ENCODE peak calls at places on chromosomes 1 and 21, in four cellular contexts. P is HepG2, R is K562, L is GM12878. H is an unnamed sample.

GRCh38 chr1:68378296-68379084 is 71.3 kb downstream of the RPE65 start:
- DNase-seq in R (no peak), L (no peak), P (no peak), H (peak)

GRCh38 chr1:3905953-3906671 is 6.0 kb upstream of the C1orf174 start:
- DNase-seq in R (peak), L (no peak), P (no peak), H (no peak)

GRCh38 chr1:24318988-24319863 is at the start of gene GRHL3:
- DNase-seq in P (no peak), R (no peak), L (no peak), H (no peak)

GRCh38 chr1:29620631-29621030 is 384.3 kb downstream of the PTPRU start:
- DNase-seq in L (no peak), R (no peak), P (no peak), H (no peak)

GRCh38 chr1:152654110-152654509 is 9.1 kb upstream of the LCE2D start:
- DNase-seq in R (peak), P (peak), L (no peak), H (peak)

GRCh38 chr1:82689217-82689616 is 888.5 kb downstream of the ADGRL2 start:
- DNase-seq in P (no peak), R (no peak), L (no peak), H (no peak)

GRCh38 chr1:162091681-162092524 is 22.4 kb downstream of the NOS1AP start:
- DNase-seq in L (no peak), P (peak), R (no peak), H (no peak)

GRCh38 chr1:107198581-107198980 is 57.7 kb downstream of the NTNG1 start:
- DNase-seq in R (no peak), P (no peak), L (no peak), H (no peak)

GRCh38 chr1:10374442-10374860 is 24.4 kb upstream of the PGD start:
- DNase-seq in R (no peak), L (no peak), P (no peak), H (no peak)

GRCh38 chr1:85911742-85912141 is 203.5 kb upstream of the ZNHIT6 start:
- DNase-seq in R (no peak), L (no peak), P (no peak), H (peak)

GRCh38 chr1:15726508-15726907 is 9.6 kb upstream of the SLC25A34 start:
- DNase-seq in P (no peak), L (no peak), R (no peak), H (no peak)

GRCh38 chr1:217747156-217747769 is 116.1 kb downstream of the SPATA17 start:
- DNase-seq in L (no peak), R (peak), P (peak), H (peak)

GRCh38 chr1:203167913-203168200 is 7.8 kb downstream of the MYBPH start:
- DNase-seq in R (no peak), P (no peak), L (no peak), H (no peak)

GRCh38 chr21:26719750-26720149 is 125.5 kb downstream of the ADAMTS1 start:
- DNase-seq in P (no peak), L (no peak), R (no peak), H (no peak)

GRCh38 chr1:17865912-17866311 is 110.8 kb downstream of the ACTL8 start:
- DNase-seq in R (no peak), P (no peak), L (no peak), H (no peak)

GRCh38 chr1:38028105-38028591 is 15.6 kb downstream of the UTP11 start:
- DNase-seq in L (peak), P (no peak), R (no peak), H (no peak)

GRCh38 chr21:42654913-42655796 is 1.7 kb downstream of the PDE9A start:
- DNase-seq in L (no peak), P (no peak), R (no peak), H (no peak)

GRCh38 chr1:113930499-113931161 is 1.5 kb downstream of the HIPK1 start:
- DNase-seq in R (peak), P (peak), L (no peak), H (peak)

GRCh38 chr1:244874974-244875579 is 10.7 kb upstream of the HNRNPU start:
- DNase-seq in L (no peak), P (no peak), R (no peak), H (no peak)

GRCh38 chr1:243745361-243745760 is 104.7 kb downstream of the AKT3 start:
- DNase-seq in L (no peak), P (no peak), R (no peak), H (no peak)

GRCh38 chr1:68571499-68571898 is 74.6 kb upstream of the DEPDC1 start:
- DNase-seq in P (no peak), L (no peak), R (no peak), H (peak)

GRCh38 chr1:98051065-98051675 is 130.3 kb upstream of the DPYD start:
- DNase-seq in L (peak), R (peak), P (peak), H (peak)

GRCh38 chr1:233038581-233038980 is 88.2 kb downstream of the NTPCR start:
- DNase-seq in L (no peak), R (no peak), P (no peak), H (no peak)

GRCh38 chr1:13807213-13807612 is 107.2 kb downstream of the PRDM2 start:
- DNase-seq in L (no peak), R (peak), P (peak), H (no peak)

GRCh38 chr1:28369225-28369517 is 369 bp upstream of the PHACTR4 start:
- DNase-seq in P (no peak), R (no peak), L (no peak), H (no peak)

GRCh38 chr1:28371011-28371378 is 1.5 kb downstream of the PHACTR4 start:
- DNase-seq in L (no peak), R (no peak), P (no peak), H (no peak)

GRCh38 chr1:28370220-28371010 is 875 bp downstream of the PHACTR4 start:
- DNase-seq in R (no peak), L (no peak), P (no peak), H (no peak)

GRCh38 chr1:28365864-28366263 is 3.7 kb upstream of the PHACTR4 start:
- DNase-seq in R (no peak), P (no peak), L (no peak), H (no peak)

DNA sequence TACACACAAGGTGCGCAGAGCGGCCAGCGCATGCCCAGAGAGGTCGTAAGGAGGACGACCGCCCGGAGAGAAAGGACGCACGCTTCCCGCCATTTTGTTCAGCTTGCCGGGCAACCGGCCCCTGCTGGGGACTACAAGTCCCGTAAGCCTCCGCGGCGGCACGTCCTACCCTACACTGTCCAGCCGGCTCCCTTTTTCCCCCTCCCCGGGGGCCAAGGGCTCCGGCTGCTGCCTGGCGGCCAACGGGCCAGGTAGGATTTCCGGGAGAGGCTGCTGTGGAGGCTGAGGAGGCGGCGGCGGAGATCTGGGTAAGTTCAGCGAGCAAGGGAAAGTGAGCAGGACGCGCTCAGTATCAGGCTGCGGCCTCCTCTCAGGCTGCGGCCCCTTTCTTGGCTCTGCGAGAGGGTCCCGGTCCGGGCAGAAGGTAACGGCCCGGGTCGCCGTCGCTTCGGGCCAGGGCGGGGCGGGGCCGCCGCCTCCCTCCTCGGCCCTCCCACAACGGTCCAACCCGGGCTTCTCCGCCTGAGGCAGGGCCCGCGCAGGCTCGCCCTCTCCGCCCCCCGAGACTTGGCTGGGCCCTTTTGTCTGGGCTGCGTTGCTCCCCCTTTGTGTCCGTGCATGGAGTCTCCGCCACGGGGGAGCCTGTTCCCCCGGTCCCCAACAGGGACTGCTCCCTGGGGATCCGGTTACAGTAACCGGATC is at the start of gene PHACTR4:
- DNase-seq in L (peak), P (peak), R (peak), H (peak)
- TF ChIP-seq EZH2 in L (no peak), P (no peak), R (no peak), H (no peak)

DNA sequence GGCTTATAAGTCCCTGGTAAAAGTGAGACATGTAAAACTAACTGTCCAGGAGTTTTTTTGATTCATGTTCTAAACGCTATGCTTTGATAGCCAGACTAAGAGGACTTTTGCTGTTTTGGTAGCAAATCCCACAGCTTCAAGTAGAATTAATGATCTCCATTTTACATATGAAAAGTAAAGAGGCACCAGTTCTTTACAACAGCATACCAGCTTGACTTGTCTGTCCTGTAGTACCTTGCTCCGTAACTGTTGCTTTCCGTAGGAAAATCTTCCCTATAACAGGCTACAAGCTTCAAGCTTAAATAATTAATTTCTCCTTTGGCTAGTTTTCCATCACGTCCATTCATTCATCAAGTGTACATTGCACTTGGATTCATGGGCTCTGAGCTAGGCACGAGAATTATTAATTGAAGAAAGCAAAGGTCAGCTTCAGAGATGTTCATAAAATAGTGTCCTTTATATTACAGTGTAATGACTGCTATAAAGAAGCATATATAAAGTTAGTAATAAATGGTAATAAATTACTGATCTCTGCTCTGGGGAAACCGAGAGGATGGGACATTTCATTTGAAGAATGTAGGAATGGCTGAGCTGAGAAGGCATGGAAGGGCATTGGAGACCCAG is 29.2 kb downstream of the B3GALT5 start:
- DNase-seq in P (no peak), L (no peak), R (no peak), H (no peak)
- TF ChIP-seq MYC in P (no peak), L (no peak), R (no peak), H (no peak)

GRCh38 chr1:27478098-27478497 is 11.9 kb downstream of the WASF2 start:
- DNase-seq in P (no peak), L (no peak), R (no peak), H (no peak)
- H3K9ac ChIP-seq in P (no peak), L (peak), R (no peak), H (no peak)

GRCh38 chr1:71045463-71046028 is 2.1 kb downstream of the PTGER3 start:
- DNase-seq in P (no peak), R (peak), L (no peak), H (no peak)

GRCh38 chr1:71044833-71045232 is 2.8 kb downstream of the PTGER3 start:
- DNase-seq in L (no peak), R (peak), P (no peak), H (no peak)

GRCh38 chr1:71049951-71050598 is 2.5 kb upstream of the PTGER3 start:
- DNase-seq in R (peak), P (peak), L (peak), H (peak)

GRCh38 chr1:71047635-71048607 is at the start of gene PTGER3:
- DNase-seq in L (no peak), R (peak), P (peak), H (peak)

GRCh38 chr1:71046891-71047634 is 553 bp downstream of the PTGER3 start:
- DNase-seq in L (no peak), P (no peak), R (peak), H (peak)
- TF ChIP-seq EZH2 in L (no peak), P (no peak), R (no peak), H (peak)

GRCh38 chr1:19336543-19336942 is 24.4 kb downstream of the SLC66A1 start:
- DNase-seq in P (no peak), L (no peak), R (no peak), H (no peak)
- TF ChIP-seq MYC in P (no peak), L (no peak), R (no peak), H (no peak)

DNA sequence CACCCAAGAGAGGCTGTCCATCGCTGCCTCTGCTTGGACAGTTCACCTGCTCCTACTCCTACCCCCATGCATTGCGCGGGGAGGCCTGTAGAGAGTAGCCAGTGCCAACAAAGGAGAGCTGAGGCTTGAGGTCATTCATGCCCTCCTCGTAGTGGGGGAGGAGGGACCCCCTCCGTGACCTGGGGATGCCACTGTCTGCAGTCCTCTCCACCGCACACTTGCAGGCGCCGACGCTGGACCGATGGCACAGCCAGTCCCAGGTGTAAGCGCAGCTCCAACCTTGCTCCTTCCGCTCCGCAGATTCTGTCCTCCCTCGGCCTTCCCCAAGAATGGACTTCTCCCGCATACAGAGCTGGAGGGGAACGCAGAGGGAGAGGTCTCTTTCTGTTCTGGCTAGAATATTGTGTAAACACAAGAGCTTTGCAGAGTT is 672 bp upstream of the PHLDA3 start:
- DNase-seq in L (no peak), R (no peak), P (no peak), H (no peak)
- H3K9ac ChIP-seq in L (peak), R (no peak), P (peak), H (no peak)

H was measured in endothelial cell of umbilical vein.